ENCODE peak calls at places on chromosomes 2 and 18, in five cellular contexts. A, X, T, G and W are unnamed samples.

GRCh38 chr18:3889803-3890202 is 439.8 kb downstream of the TGIF1 start:
- DNase-seq in T (no peak), A (no peak), G (no peak), X (no peak), W (no peak)

GRCh38 chr2:237744613-237745249 is 53.8 kb upstream of the RBM44 start:
- DNase-seq in A (peak; percentile 76), X (peak; percentile 64), G (peak; percentile 60), T (peak; percentile 82), W (no peak)

GRCh38 chr2:218229239-218229638 is 12.2 kb downstream of the ARPC2 start:
- DNase-seq in T (no peak), X (no peak), A (no peak), G (no peak), W (peak; percentile 72)

GRCh38 chr2:240348522-240348921 is 86.9 kb upstream of the GPC1 start:
- DNase-seq in X (no peak), T (no peak), A (no peak), G (peak; percentile 14), W (no peak)

GRCh38 chr18:34120294-34120693 is 104.4 kb downstream of the NOL4 start:
- DNase-seq in A (no peak), T (no peak), G (no peak), X (no peak), W (no peak)

GRCh38 chr18:12032786-12033642 is 51.7 kb downstream of the IMPA2 start:
- DNase-seq in G (no peak), X (no peak), T (no peak), A (no peak), W (no peak)

GRCh38 chr2:112622528-112622849 is 23.2 kb upstream of the SLC20A1 start:
- DNase-seq in X (peak; percentile 58), T (no peak), A (no peak), G (no peak), W (no peak)

GRCh38 chr2:66575625-66576371 is 140.9 kb downstream of the MEIS1 start:
- DNase-seq in A (peak; percentile 28), G (no peak), X (peak; percentile 16), T (no peak), W (no peak)

GRCh38 chr2:224190871-224191270 is 151.8 kb upstream of the SERPINE2 start:
- DNase-seq in A (no peak), T (no peak), X (no peak), G (no peak), W (no peak)

GRCh38 chr2:69007169-69007568 is 5.8 kb upstream of the ANTXR1 start:
- DNase-seq in T (no peak), X (no peak), G (no peak), A (no peak), W (no peak)

GRCh38 chr18:25109484-25109883 is 242.5 kb downstream of the ZNF521 start:
- DNase-seq in X (no peak), G (no peak), A (no peak), T (no peak), W (no peak)

GRCh38 chr2:10078704-10079191 is 1.5 kb downstream of the CYS1 start:
- DNase-seq in X (no peak), G (no peak), A (no peak), T (no peak), W (no peak)
- H3K27me3 ChIP-seq in X (peaks cover 66% of the 10 kb centered on the region), G (no peaks in the 10 kb centered on the region), A (peaks cover 33% of the 10 kb centered on the region), T (peaks cover 94% of the 10 kb centered on the region), W (peaks cover 8% of the 10 kb centered on the region)

GRCh38 chr2:38508311-38509039 is 94.3 kb downstream of the HNRNPLL start:
- DNase-seq in T (peak; percentile 91), G (peak; percentile 88), X (peak; percentile 95), A (peak; percentile 86), W (peak; percentile 39)
- TF ChIP-seq CTCF in T (peak; percentile 43), G (peak; percentile 93), X (peak; percentile 78), A (peak; percentile 43), W (peak; percentile 67)

GRCh38 chr2:182319556-182319955 is 107.3 kb downstream of the PDE1A start:
- DNase-seq in T (no peak), G (no peak), A (no peak), X (no peak), W (no peak)
- H3K4me3 ChIP-seq in T (no peak overlapping the region), G (no peak overlapping the region), A (no peak overlapping the region), X (no peak overlapping the region), W (no peak overlapping the region)

DNA sequence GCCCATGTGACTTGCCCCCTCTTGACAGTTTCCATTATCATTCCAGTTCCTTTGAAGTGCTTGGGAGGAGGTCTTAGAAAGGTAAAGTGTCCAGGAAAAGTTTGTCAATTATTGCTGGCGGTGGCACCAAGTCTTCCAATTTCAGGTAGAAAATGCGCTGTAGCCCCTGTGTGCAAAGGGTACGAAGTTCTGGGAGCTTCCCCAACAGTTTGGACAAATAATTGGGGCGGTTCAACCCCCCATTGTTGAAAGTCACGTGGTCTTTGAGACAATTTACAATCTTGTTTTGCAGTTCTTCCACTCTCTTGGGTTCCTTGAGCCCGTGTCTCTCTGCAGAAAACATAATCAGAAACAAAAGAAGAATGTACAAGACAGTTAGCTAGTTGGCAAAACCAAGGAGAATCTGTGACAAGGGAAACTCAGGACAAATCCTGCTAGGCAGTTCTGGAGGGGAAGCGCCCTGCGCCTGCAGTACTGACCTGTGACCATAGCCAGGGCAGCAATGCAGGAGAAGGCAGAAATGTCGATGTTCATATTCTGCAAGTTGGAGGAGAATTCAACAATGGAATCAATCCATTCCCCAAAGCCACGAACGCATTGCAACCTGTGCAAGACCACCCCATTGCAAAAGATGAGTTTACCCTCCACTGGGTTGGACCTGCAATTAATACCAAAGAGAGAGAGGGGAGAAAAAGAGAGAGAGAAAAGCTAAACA is 6.7 kb downstream of the NR4A2 start:
- DNase-seq in A (no peak), G (no peak), T (no peak), X (no peak), W (no peak)
- H3K27me3 ChIP-seq in A (peaks cover 83% of the 10 kb centered on the region), G (no peaks in the 10 kb centered on the region), T (peaks cover 41% of the 10 kb centered on the region), X (no peaks in the 10 kb centered on the region), W (peaks cover 89% of the 10 kb centered on the region)

GRCh38 chr2:101037161-101037755 is 35.2 kb downstream of the RPL31 start:
- DNase-seq in G (no peak), T (no peak), X (no peak), A (no peak), W (no peak)

GRCh38 chr2:101040761-101041160 is 38.7 kb downstream of the RPL31 start:
- DNase-seq in A (no peak), X (no peak), T (no peak), G (no peak), W (no peak)

GRCh38 chr2:101038455-101039255 is 36.6 kb downstream of the RPL31 start:
- DNase-seq in X (peak; percentile 45), G (peak; percentile 54), A (no peak), T (peak; percentile 7), W (no peak)

GRCh38 chr2:101040072-101040471 is 38.0 kb downstream of the RPL31 start:
- DNase-seq in A (no peak), G (no peak), X (no peak), T (peak; percentile 4), W (no peak)

DNA sequence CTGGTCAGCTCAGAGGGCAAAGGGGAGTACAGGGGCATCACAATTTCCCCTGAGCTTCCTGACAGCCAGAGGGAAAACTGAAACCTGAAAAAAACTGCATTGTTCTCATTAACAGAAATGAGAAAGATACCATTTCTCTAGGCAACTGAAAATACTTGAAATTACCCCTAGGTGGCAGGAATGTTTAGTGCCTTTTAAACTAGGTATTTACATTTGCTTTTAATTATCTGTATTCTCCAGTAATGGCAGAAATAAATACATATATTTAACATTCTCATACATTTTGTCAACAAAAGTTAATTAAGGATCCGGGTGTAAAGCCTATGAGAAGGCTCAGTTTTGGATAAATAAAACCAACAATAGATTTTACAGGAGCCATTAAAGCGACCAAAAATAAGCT is 34.5 kb downstream of the RPL31 start:
- DNase-seq in G (no peak), A (no peak), T (no peak), X (peak; percentile 11), W (no peak)
- TF ChIP-seq CTCF in G (peak; percentile 46), A (peak; percentile 59), T (peak; percentile 43), X (peak; percentile 42), W (peak; percentile 51)

DNA sequence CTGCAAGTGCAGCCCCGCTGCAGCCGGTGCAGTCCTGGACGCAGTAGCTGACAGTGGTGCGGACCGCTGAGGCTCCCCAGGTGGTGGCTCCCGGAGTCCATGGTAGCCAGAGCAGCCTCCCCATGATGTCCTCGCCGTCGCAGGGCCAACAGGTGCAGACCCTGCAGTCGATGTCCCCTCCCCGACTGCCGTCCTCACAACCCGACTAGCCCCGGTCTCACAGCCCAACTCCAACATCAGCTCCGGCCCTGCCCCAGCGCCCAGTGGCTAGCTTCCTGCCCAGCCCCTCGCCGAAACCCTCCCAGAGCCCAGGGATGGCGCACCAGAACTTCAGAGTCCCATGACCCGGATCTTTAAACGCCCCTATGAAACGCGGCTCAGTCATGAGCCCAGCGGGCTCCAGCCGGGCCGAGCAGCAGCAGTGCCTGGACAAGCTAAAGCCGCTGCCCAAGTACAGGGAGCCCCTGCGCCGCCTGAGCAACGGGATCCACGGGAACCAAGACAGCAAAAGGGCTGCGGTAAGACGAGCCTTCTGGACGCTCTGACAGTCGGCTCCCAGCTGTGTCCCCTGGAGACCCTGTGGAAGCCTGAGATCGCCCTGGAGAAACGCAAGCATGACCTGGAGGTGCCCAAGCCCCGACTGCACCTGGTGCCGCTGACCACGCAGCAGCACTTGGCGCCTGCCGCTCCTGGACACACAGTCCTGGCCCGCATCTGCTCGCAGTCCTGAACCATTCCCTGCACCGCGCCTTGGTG is 53.8 kb upstream of the TUBA3E start:
- DNase-seq in T (no peak), G (no peak), A (no peak), X (no peak), W (no peak)
- H3K4me3 ChIP-seq in T (no peak overlapping the region), G (no peak overlapping the region), A (no peak overlapping the region), X (no peak overlapping the region), W (no peak overlapping the region)

GRCh38 chr2:45342-46130 is 769 bp downstream of the FAM110C start:
- DNase-seq in X (no peak), G (no peak), T (peak; percentile 42), A (no peak), W (no peak)

GRCh38 chr2:44748-45341 is 1.5 kb downstream of the FAM110C start:
- DNase-seq in X (no peak), T (peak; percentile 75), A (no peak), G (no peak), W (no peak)

GRCh38 chr2:46471-47345 is at the start of gene FAM110C:
- DNase-seq in X (no peak), G (peak; percentile 63), T (peak; percentile 93), A (peak; percentile 78), W (peak; percentile 56)

GRCh38 chr2:47346-48218 is 1.3 kb upstream of the FAM110C start:
- DNase-seq in X (no peak), G (no peak), T (peak; percentile 38), A (no peak), W (no peak)

GRCh38 chr2:46131-46470 is 204 bp downstream of the FAM110C start:
- DNase-seq in T (no peak), X (no peak), A (no peak), G (no peak), W (no peak)
- H3K27me3 ChIP-seq in T (peaks cover 47% of the 10 kb centered on the region), X (peaks cover 11% of the 10 kb centered on the region), A (peaks cover 49% of the 10 kb centered on the region), G (no peaks in the 10 kb centered on the region), W (peaks cover 3% of the 10 kb centered on the region)

GRCh38 chr2:170881840-170882239 is 47.2 kb upstream of the GORASP2 start:
- DNase-seq in X (no peak), A (no peak), G (no peak), T (no peak), W (no peak)
- TF ChIP-seq CTCF in X (no peak), A (no peak), G (no peak), T (no peak), W (no peak)